ENCODE peak calls at places on chromosomes 16 and 17, in seven cellular contexts. C is left lobe of liver; X is thyroid gland; T is fibroblast of pulmonary artery; M is T-cell; R is stimulated activated CD8-positive, alpha-beta memory T cell treated with anti-CD3 and anti-CD28 coated beads, Interleukin-7, amount 100 ng/mL, for 24 hours; F is NCI-H1092 treated with DMSO at 0.1 percent for 48 hours. A is an unnamed sample.

GRCh38 chr16:5557966-5558365 is 460.4 kb upstream of the EEF2KMT start:
- DNase-seq in C (no peak), X (no peak), T (no peak), M (no peak), R (no peak), F (no peak), A (no peak)

GRCh38 chr17:74972107-74972972 is at the start of gene HID1:
- DNase-seq in C (peak; percentile 57), X (peak; percentile 70), T (no peak), M (peak; percentile 72), R (peak; percentile 56), F (peak; percentile 50), A (peak; percentile 64)

GRCh38 chr17:35875439-35876139 is 4.6 kb downstream of the CCL5 start:
- DNase-seq in C (no peak), X (no peak), T (no peak), M (no peak), R (no peak), F (no peak), A (no peak)

GRCh38 chr17:9925457-9925856 is 20.4 kb upstream of the RCVRN start:
- DNase-seq in C (no peak), X (no peak), T (no peak), M (no peak), R (no peak), F (no peak), A (no peak)

GRCh38 chr16:70428178-70428998 is 10.5 kb downstream of the ST3GAL2 start:
- DNase-seq in C (peak; percentile 98), X (peak; percentile 99), T (peak; percentile 98), M (peak; percentile 11), R (no peak), F (peak; percentile 61), A (no peak)

GRCh38 chr17:74446551-74447500 is 14.9 kb downstream of the GPRC5C start:
- DNase-seq in C (peak; percentile 88), X (peak; percentile 79), T (peak; percentile 54), M (no peak), R (no peak), F (no peak), A (no peak)

GRCh38 chr16:27432600-27432957 is 30.6 kb downstream of the IL21R start:
- DNase-seq in C (no peak), X (no peak), T (peak; percentile 42), M (no peak), R (no peak), F (no peak), A (no peak)

GRCh38 chr16:50313596-50314483 is 47.5 kb downstream of the ADCY7 start:
- DNase-seq in C (peak; percentile 48), X (peak; percentile 27), T (peak; percentile 79), M (peak; percentile 46), R (no peak), F (no peak), A (peak; percentile 58)

GRCh38 chr17:30924341-30924740 is 2.6 kb downstream of the ADAP2 start:
- DNase-seq in C (no peak), X (no peak), T (no peak), M (no peak), R (no peak), F (no peak), A (no peak)

GRCh38 chr17:47204722-47205418 is 4.3 kb upstream of the MYL4 start:
- DNase-seq in C (no peak), X (peak; percentile 50), T (no peak), M (no peak), R (no peak), F (no peak), A (peak; percentile 52)

GRCh38 chr16:15897834-15898254 is 9.4 kb upstream of the CEP20 start:
- DNase-seq in C (no peak), X (no peak), T (no peak), M (no peak), R (no peak), F (no peak), A (no peak)

GRCh38 chr17:44623070-44623725 is 33.1 kb upstream of the MEIOC start:
- DNase-seq in C (no peak), X (no peak), T (no peak), M (no peak), R (no peak), F (no peak), A (no peak)

GRCh38 chr16:27127293-27127692 is 60.6 kb downstream of the C16orf82 start:
- DNase-seq in C (no peak), X (no peak), T (peak; percentile 5), M (no peak), R (no peak), F (no peak), A (no peak)

GRCh38 chr17:50547736-50548083 is 736 bp downstream of the SPATA20 start:
- DNase-seq in C (no peak), X (no peak), T (no peak), M (no peak), R (no peak), F (no peak), A (no peak)

GRCh38 chr16:67865318-67865717 is 7.5 kb upstream of the EDC4 start:
- DNase-seq in C (no peak), X (no peak), T (peak; percentile 53), M (no peak), R (no peak), F (peak; percentile 14), A (no peak)

GRCh38 chr17:68993112-68993511 is 37.9 kb upstream of the ABCA8 start:
- DNase-seq in C (no peak), X (no peak), T (peak; percentile 66), M (no peak), R (no peak), F (no peak), A (no peak)

GRCh38 chr16:62213763-62214162 is 177.5 kb upstream of the CDH8 start:
- DNase-seq in C (no peak), X (no peak), T (no peak), M (no peak), R (no peak), F (no peak), A (no peak)

GRCh38 chr17:31488264-31488981 is 96.9 kb downstream of the RAB11FIP4 start:
- DNase-seq in C (peak; percentile 59), X (peak; percentile 68), T (no peak), M (no peak), R (no peak), F (no peak), A (no peak)

GRCh38 chr16:73404001-73404400 is 356.1 kb upstream of the ZFHX3 start:
- DNase-seq in C (peak; percentile 31), X (no peak), T (no peak), M (no peak), R (no peak), F (no peak), A (no peak)

GRCh38 chr16:3674513-3675295 is 20.2 kb downstream of the DNASE1 start:
- DNase-seq in C (no peak), X (no peak), T (no peak), M (no peak), R (no peak), F (no peak), A (no peak)

GRCh38 chr16:20911361-20911760 is 10.8 kb downstream of the LYRM1 start:
- DNase-seq in C (no peak), X (no peak), T (peak; percentile 53), M (no peak), R (no peak), F (no peak), A (no peak)

GRCh38 chr17:61054430-61054829 is 345.2 kb upstream of the TBX2 start:
- DNase-seq in C (no peak), X (no peak), T (no peak), M (no peak), R (no peak), F (no peak), A (no peak)

GRCh38 chr17:29102046-29102445 is 59.1 kb downstream of the PIPOX start:
- DNase-seq in C (no peak), X (no peak), T (no peak), M (no peak), R (no peak), F (no peak), A (no peak)

GRCh38 chr17:9162275-9162985 is 141.1 kb downstream of the NTN1 start:
- DNase-seq in C (no peak), X (no peak), T (no peak), M (no peak), R (no peak), F (no peak), A (no peak)

GRCh38 chr17:57459286-57459915 is 203.1 kb downstream of the MSI2 start:
- DNase-seq in C (no peak), X (no peak), T (peak; percentile 39), M (no peak), R (no peak), F (no peak), A (no peak)

GRCh38 chr16:89759742-89760366 is 38.5 kb downstream of the ZNF276 start:
- DNase-seq in C (no peak), X (no peak), T (no peak), M (no peak), R (no peak), F (no peak), A (no peak)

GRCh38 chr16:27324851-27325301 is 11.1 kb downstream of the IL4R start:
- DNase-seq in C (peak; percentile 67), X (no peak), T (no peak), M (no peak), R (no peak), F (no peak), A (no peak)

GRCh38 chr17:9544221-9544620 is 31.4 kb downstream of the STX8 start:
- DNase-seq in C (no peak), X (no peak), T (peak; percentile 20), M (no peak), R (no peak), F (no peak), A (no peak)

GRCh38 chr17:79831367-79832210 is 7.7 kb downstream of the CBX4 start:
- DNase-seq in C (peak; percentile 92), X (peak; percentile 90), T (peak; percentile 38), M (no peak), R (no peak), F (peak; percentile 18), A (no peak)

GRCh38 chr17:8001976-8002645 is at the start of gene GUCY2D:
- DNase-seq in C (no peak), X (no peak), T (no peak), M (no peak), R (no peak), F (no peak), A (no peak)

GRCh38 chr17:69450857-69451410 is 36.4 kb downstream of the MAP2K6 start:
- DNase-seq in C (no peak), X (no peak), T (peak; percentile 6), M (no peak), R (no peak), F (no peak), A (no peak)

GRCh38 chr16:65066646-65067045 is 55.2 kb downstream of the CDH11 start:
- DNase-seq in C (no peak), X (no peak), T (no peak), M (no peak), R (no peak), F (no peak), A (no peak)

GRCh38 chr17:64534187-64534586 is 27.4 kb downstream of the CEP95 start:
- DNase-seq in C (no peak), X (peak; percentile 44), T (no peak), M (no peak), R (no peak), F (no peak), A (no peak)

GRCh38 chr17:44084131-44084538 is 13.6 kb downstream of the G6PC3 start:
- DNase-seq in C (no peak), X (no peak), T (no peak), M (no peak), R (peak; percentile 35), F (no peak), A (no peak)

GRCh38 chr17:43613911-43614310 is 47.8 kb downstream of the MEOX1 start:
- DNase-seq in C (no peak), X (no peak), T (no peak), M (no peak), R (no peak), F (no peak), A (no peak)

GRCh38 chr16:19926449-19927390 is 42.1 kb upstream of the GPRC5B start:
- DNase-seq in C (no peak), X (no peak), T (peak; percentile 86), M (no peak), R (no peak), F (no peak), A (no peak)